ENCODE peak calls at places on chromosomes 1 and 21, in eight cellular contexts. P is T-helper 9 cell; J is HT-29; I is RPMI7951; G is body of pancreas; Q is neural progenitor cell; B is fibroblast of lung; Y is effector CD4-positive, alpha-beta T cell. W is an unnamed sample.

GRCh38 chr1:232915212-232915611 is 35.2 kb upstream of the NTPCR start:
- DNase-seq in P (no peak), J (no peak), I (peak), G (no peak), Q (no peak), B (no peak), Y (no peak), W (no peak)

GRCh38 chr1:67304023-67304422 is 3.6 kb upstream of the IL12RB2 start:
- DNase-seq in P (no peak), J (no peak), I (no peak), G (no peak), Q (no peak), B (no peak), Y (no peak), W (no peak)

GRCh38 chr1:209506101-209506500 is 77.4 kb upstream of the CAMK1G start:
- DNase-seq in P (no peak), J (no peak), I (no peak), G (no peak), Q (no peak), B (no peak), Y (no peak), W (no peak)

GRCh38 chr1:111990878-111991760 is 1.7 kb upstream of the KCND3 start:
- DNase-seq in P (no peak), J (peak), I (peak), G (peak), Q (peak), B (peak), Y (no peak), W (peak)

GRCh38 chr1:26959270-26959669 is 998 bp downstream of the KDF1 start:
- DNase-seq in P (no peak), J (no peak), I (no peak), G (no peak), Q (no peak), B (no peak), Y (no peak), W (no peak)

GRCh38 chr1:222071313-222071886 is 329.5 kb upstream of the DUSP10 start:
- DNase-seq in P (no peak), J (no peak), I (peak), G (no peak), Q (peak), B (peak), Y (no peak), W (no peak)

GRCh38 chr1:204885288-204885711 is 14.6 kb downstream of the NFASC start:
- DNase-seq in P (no peak), J (no peak), I (peak), G (peak), Q (no peak), B (peak), Y (no peak), W (peak)

GRCh38 chr1:35449334-35450008 is 107.7 kb downstream of the KIAA0319L start:
- DNase-seq in P (no peak), J (no peak), I (peak), G (no peak), Q (no peak), B (peak), Y (no peak), W (no peak)

GRCh38 chr1:212638419-212639151 is 30.0 kb downstream of the ATF3 start:
- DNase-seq in P (no peak), J (no peak), I (no peak), G (no peak), Q (no peak), B (peak), Y (no peak), W (no peak)

GRCh38 chr1:54581621-54582035 is 33.6 kb downstream of the ACOT11 start:
- DNase-seq in P (no peak), J (peak), I (peak), G (peak), Q (no peak), B (peak), Y (no peak), W (peak)

GRCh38 chr1:70146488-70146887 is 58.9 kb downstream of the LRRC40 start:
- DNase-seq in P (no peak), J (peak), I (peak), G (no peak), Q (no peak), B (peak), Y (no peak), W (no peak)

GRCh38 chr1:210558302-210558701 is 229.6 kb downstream of the HHAT start:
- DNase-seq in P (no peak), J (no peak), I (peak), G (peak), Q (no peak), B (peak), Y (no peak), W (peak)

GRCh38 chr1:201791051-201791774 is 37.7 kb upstream of the IPO9 start:
- DNase-seq in P (no peak), J (no peak), I (no peak), G (no peak), Q (no peak), B (no peak), Y (no peak), W (no peak)

GRCh38 chr1:179082308-179083030 is 599 bp downstream of the TOR3A start:
- DNase-seq in P (peak), J (peak), I (peak), G (peak), Q (peak), B (no peak), Y (peak), W (peak)

GRCh38 chr21:36381841-36382589 is 3.2 kb upstream of the CHAF1B start:
- DNase-seq in P (no peak), J (peak), I (peak), G (no peak), Q (no peak), B (peak), Y (no peak), W (peak)

GRCh38 chr1:183912265-183912886 is 107.5 kb downstream of the RGL1 start:
- DNase-seq in P (no peak), J (no peak), I (no peak), G (no peak), Q (no peak), B (no peak), Y (no peak), W (no peak)

GRCh38 chr1:30732277-30732996 is 9.1 kb upstream of the MATN1 start:
- DNase-seq in P (no peak), J (no peak), I (peak), G (no peak), Q (peak), B (peak), Y (no peak), W (no peak)

GRCh38 chr1:176897350-176898236 is 266.9 kb downstream of the ASTN1 start:
- DNase-seq in P (no peak), J (peak), I (peak), G (peak), Q (peak), B (peak), Y (no peak), W (peak)

GRCh38 chr1:155873860-155874259 is 14.5 kb downstream of the SYT11 start:
- DNase-seq in P (no peak), J (peak), I (no peak), G (no peak), Q (no peak), B (peak), Y (no peak), W (peak)

GRCh38 chr1:156823210-156823790 is 6.7 kb upstream of the SH2D2A start:
- DNase-seq in P (no peak), J (no peak), I (peak), G (no peak), Q (no peak), B (no peak), Y (no peak), W (no peak)

GRCh38 chr21:29645666-29646553 is 293.9 kb downstream of the GRIK1 start:
- DNase-seq in P (no peak), J (no peak), I (no peak), G (no peak), Q (no peak), B (peak), Y (no peak), W (no peak)

GRCh38 chr1:174967845-174968705 is 31.7 kb upstream of the CACYBP start:
- DNase-seq in P (no peak), J (peak), I (no peak), G (no peak), Q (no peak), B (no peak), Y (no peak), W (peak)

GRCh38 chr1:116284819-116285390 is 88.1 kb upstream of the ATP1A1 start:
- DNase-seq in P (no peak), J (no peak), I (no peak), G (no peak), Q (no peak), B (no peak), Y (no peak), W (no peak)

GRCh38 chr1:1569341-1569740 is 5.3 kb downstream of the SSU72 start:
- DNase-seq in P (no peak), J (no peak), I (no peak), G (no peak), Q (no peak), B (no peak), Y (no peak), W (no peak)

GRCh38 chr1:40423264-40423642 is 27.0 kb upstream of the ZFP69B start:
- DNase-seq in P (no peak), J (no peak), I (no peak), G (no peak), Q (no peak), B (no peak), Y (no peak), W (no peak)

GRCh38 chr1:29245261-29245660 is 8.9 kb downstream of the PTPRU start:
- DNase-seq in P (no peak), J (no peak), I (no peak), G (no peak), Q (no peak), B (no peak), Y (no peak), W (no peak)

GRCh38 chr1:162846256-162847212 is 14.4 kb downstream of the CCDC190 start:
- DNase-seq in P (no peak), J (no peak), I (peak), G (no peak), Q (no peak), B (peak), Y (no peak), W (no peak)

GRCh38 chr1:19344831-19345230 is 32.7 kb downstream of the SLC66A1 start:
- DNase-seq in P (no peak), J (no peak), I (no peak), G (no peak), Q (no peak), B (no peak), Y (no peak), W (no peak)

GRCh38 chr1:3527774-3528173 is 73.3 kb downstream of the ARHGEF16 start:
- DNase-seq in P (no peak), J (no peak), I (no peak), G (no peak), Q (no peak), B (no peak), Y (no peak), W (no peak)

GRCh38 chr21:32562426-32562825 is 22.9 kb downstream of the TCP10L start:
- DNase-seq in P (no peak), J (peak), I (peak), G (peak), Q (peak), B (peak), Y (no peak), W (peak)

GRCh38 chr1:2003564-2004131 is at the start of gene CFAP74:
- DNase-seq in P (no peak), J (no peak), I (no peak), G (no peak), Q (peak), B (peak), Y (no peak), W (no peak)

GRCh38 chr1:234111458-234112142 is 207.1 kb downstream of the SLC35F3 start:
- DNase-seq in P (no peak), J (peak), I (peak), G (peak), Q (peak), B (peak), Y (no peak), W (peak)

GRCh38 chr1:76867342-76868130 is at the start of gene ST6GALNAC5:
- DNase-seq in P (no peak), J (no peak), I (peak), G (peak), Q (peak), B (peak), Y (no peak), W (no peak)

GRCh38 chr1:184158911-184159701 is 107.6 kb downstream of the TSEN15 start:
- DNase-seq in P (no peak), J (no peak), I (peak), G (no peak), Q (no peak), B (no peak), Y (no peak), W (no peak)

GRCh38 chr1:20080441-20081330 is 10.7 kb downstream of the PLA2G5 start:
- DNase-seq in P (no peak), J (no peak), I (peak), G (no peak), Q (no peak), B (no peak), Y (no peak), W (no peak)

GRCh38 chr1:59076612-59077011 is 220.3 kb upstream of the FGGY start:
- DNase-seq in P (no peak), J (peak), I (no peak), G (no peak), Q (no peak), B (no peak), Y (no peak), W (no peak)

GRCh38 chr1:58528518-58528917 is 18.0 kb downstream of the OMA1 start:
- DNase-seq in P (no peak), J (no peak), I (peak), G (no peak), Q (no peak), B (peak), Y (no peak), W (no peak)

GRCh38 chr1:12505176-12505575 is 112.8 kb downstream of the DHRS3 start:
- DNase-seq in P (no peak), J (no peak), I (no peak), G (no peak), Q (no peak), B (no peak), Y (no peak), W (no peak)

GRCh38 chr1:222257024-222257423 is 290.9 kb downstream of the HHIPL2 start:
- DNase-seq in P (no peak), J (no peak), I (no peak), G (no peak), Q (no peak), B (no peak), Y (no peak), W (no peak)

GRCh38 chr1:168920456-168921094 is 185.9 kb upstream of the ATP1B1 start:
- DNase-seq in P (no peak), J (peak), I (no peak), G (peak), Q (no peak), B (no peak), Y (no peak), W (peak)

W was measured in small intestine.